ENCODE peak calls at places on chromosome 16, in five cellular contexts. H is H1, T is IMR-90, Q is HepG2, P is K562. Z is an unnamed sample.

GRCh38 chr16:85004587-85005205 is 6.6 kb downstream of the ZDHHC7 start:
- DNase-seq in H (no peak), T (peak), Q (no peak), P (no peak), Z (peak)

GRCh38 chr16:28063047-28063521 is 430 bp downstream of the GSG1L start:
- DNase-seq in H (no peak), T (peak), Q (no peak), P (no peak), Z (no peak)

GRCh38 chr16:29825145-29826044 is 5.1 kb downstream of the MVP start:
- DNase-seq in H (no peak), T (peak), Q (no peak), P (peak), Z (peak)

GRCh38 chr16:349211-349610 is 3.3 kb downstream of the AXIN1 start:
- DNase-seq in H (no peak), T (no peak), Q (no peak), P (no peak), Z (no peak)

GRCh38 chr16:1337486-1337885 is 4.0 kb downstream of the BAIAP3 start:
- DNase-seq in H (no peak), T (no peak), Q (no peak), P (no peak), Z (no peak)

GRCh38 chr16:85157813-85158701 is 45.8 kb upstream of the CIBAR2 start:
- DNase-seq in H (peak), T (no peak), Q (peak), P (no peak), Z (no peak)

GRCh38 chr16:70437017-70437581 is 1.8 kb downstream of the ST3GAL2 start:
- DNase-seq in H (peak), T (peak), Q (peak), P (peak), Z (no peak)

GRCh38 chr16:82156761-82157654 is 13.0 kb downstream of the MPHOSPH6 start:
- DNase-seq in H (no peak), T (peak), Q (no peak), P (no peak), Z (no peak)

GRCh38 chr16:77574867-77575619 is 140.2 kb upstream of the ADAMTS18 start:
- DNase-seq in H (no peak), T (no peak), Q (no peak), P (no peak), Z (no peak)

GRCh38 chr16:68798398-68798797 is 44.9 kb upstream of the TANGO6 start:
- DNase-seq in H (no peak), T (no peak), Q (no peak), P (no peak), Z (no peak)

GRCh38 chr16:2530629-2531318 is 434 bp downstream of the CEMP1 start:
- DNase-seq in H (no peak), T (no peak), Q (no peak), P (no peak), Z (no peak)

GRCh38 chr16:952321-952720 is 18.5 kb downstream of the LMF1 start:
- DNase-seq in H (no peak), T (no peak), Q (no peak), P (no peak), Z (no peak)

GRCh38 chr16:86791287-86792074 is 213.1 kb downstream of the FOXL1 start:
- DNase-seq in H (no peak), T (no peak), Q (no peak), P (no peak), Z (no peak)

GRCh38 chr16:19566362-19566761 is 10.9 kb downstream of the VPS35L start:
- DNase-seq in H (no peak), T (no peak), Q (no peak), P (no peak), Z (no peak)

GRCh38 chr16:83900611-83901010 is 1.7 kb downstream of the MLYCD start:
- DNase-seq in H (no peak), T (no peak), Q (no peak), P (no peak), Z (no peak)

GRCh38 chr16:22117666-22118065 is 25.3 kb downstream of the VWA3A start:
- DNase-seq in H (no peak), T (no peak), Q (no peak), P (no peak), Z (no peak)

GRCh38 chr16:67407176-67407787 is 9.0 kb downstream of the ZDHHC1 start:
- DNase-seq in H (no peak), T (peak), Q (no peak), P (no peak), Z (no peak)

GRCh38 chr16:49281843-49282642 is 405 bp upstream of the CBLN1 start:
- DNase-seq in H (peak), T (peak), Q (no peak), P (peak), Z (peak)
- H3K27ac ChIP-seq in H (no peak), T (no peak), Q (no peak), P (peak), Z (no peak)

GRCh38 chr16:3987231-3987630 is 106.7 kb upstream of the CREBBP start:
- DNase-seq in H (no peak), T (no peak), Q (no peak), P (no peak), Z (no peak)

GRCh38 chr16:3983081-3983520 is 102.6 kb upstream of the CREBBP start:
- DNase-seq in H (peak), T (peak), Q (peak), P (peak), Z (peak)

GRCh38 chr16:3988824-3989223 is 108.3 kb upstream of the CREBBP start:
- DNase-seq in H (no peak), T (no peak), Q (no peak), P (no peak), Z (no peak)

GRCh38 chr16:3984111-3985060 is 103.9 kb upstream of the CREBBP start:
- DNase-seq in H (no peak), T (no peak), Q (no peak), P (no peak), Z (no peak)

DNA sequence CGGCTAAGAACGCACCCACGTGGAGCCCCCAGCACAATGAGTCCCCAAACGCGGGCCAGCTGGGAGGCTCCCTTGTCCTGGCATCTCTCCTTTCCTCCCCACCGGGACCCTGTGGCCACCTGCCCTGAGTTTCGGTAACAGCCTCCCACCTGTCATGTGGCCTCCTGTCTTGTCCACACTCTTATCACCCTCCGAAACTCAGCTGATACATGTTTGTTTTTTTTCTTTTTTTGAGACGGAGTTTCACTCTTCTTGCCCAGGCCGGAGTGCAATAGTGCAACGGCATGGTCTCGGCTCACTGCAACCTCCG is 105.7 kb upstream of the CREBBP start:
- DNase-seq in H (no peak), T (no peak), Q (no peak), P (no peak), Z (no peak)
- TF ChIP-seq MAFK in H (no peak), T (no peak), Q (no peak), P (no peak), Z (no peak)

GRCh38 chr16:8866118-8866883 is 2.5 kb downstream of the CARHSP1 start:
- DNase-seq in H (peak), T (no peak), Q (peak), P (peak), Z (no peak)
- H3K27ac ChIP-seq in H (peak), T (peak), Q (peak), P (no peak), Z (peak)

GRCh38 chr16:88315543-88316105 is 67.1 kb upstream of the ZNF469 start:
- DNase-seq in H (no peak), T (peak), Q (peak), P (peak), Z (peak)
- TF ChIP-seq MAFK in H (no peak), T (peak), Q (no peak), P (peak), Z (peak)

Z was measured in A549.